ENCODE peak calls at places on chromosomes 6 and 20, in ten cellular contexts. K is left lobe of liver; C is lung microvascular endothelial cell; P is non-pigmented ciliary epithelial cell; I is EH; J is GM13976; R is activated CD4-positive, alpha-beta T cell treated with anti-CD3 and anti-CD28 coated beads, Interleukin-2, amount 50 U/mL, for 48 hours; Z is HuH-7; B is upper lobe of left lung; M is stimulated activated naive B cell treated with anti-CD40 and anti-IgM and Interleukin-4, amounts not matched to agents 10 μg/mL and 1 μg/mL and 100 μg/mL, for 72 hours. Y is an unnamed sample.
A peak's percentile ranks its signal among the peaks of the same experiment; 100 is the strongest.

GRCh38 chr20:49811825-49812462 is 684 bp upstream of the SLC9A8 start:
- DNase-seq in P (no peak), R (no peak), C (no peak), M (no peak), K (no peak), B (no peak), J (no peak), Z (no peak), I (peak; percentile 63), Y (no peak)

GRCh38 chr6:139522471-139523220 is 148.2 kb upstream of the CITED2 start:
- DNase-seq in M (no peak), B (no peak), C (no peak), Z (no peak), K (no peak), I (peak; percentile 60), J (no peak), P (no peak), R (no peak), Y (no peak)

GRCh38 chr6:70849348-70850069 is 107.4 kb downstream of the B3GAT2 start:
- DNase-seq in K (no peak), R (no peak), P (no peak), B (no peak), I (peak; percentile 54), C (no peak), M (no peak), Z (no peak), J (no peak), Y (no peak)

GRCh38 chr6:31727717-31728671 is 1.1 kb downstream of the DDAH2 start:
- DNase-seq in J (no peak), B (no peak), R (no peak), P (no peak), I (peak; percentile 11), M (no peak), Z (no peak), C (no peak), K (no peak), Y (peak; percentile 70)

GRCh38 chr20:50578061-50578777 is 68.0 kb downstream of the PTPN1 start:
- DNase-seq in R (no peak), P (no peak), B (no peak), C (no peak), M (no peak), K (peak; percentile 31), Z (no peak), I (no peak), J (no peak), Y (no peak)

GRCh38 chr6:125794342-125795137 is 3.8 kb downstream of the NCOA7 start:
- DNase-seq in P (no peak), R (no peak), I (peak; percentile 57), K (no peak), C (peak; percentile 71), J (no peak), M (no peak), B (no peak), Z (no peak), Y (no peak)

GRCh38 chr6:137883400-137883888 is 16.4 kb downstream of the TNFAIP3 start:
- DNase-seq in Z (no peak), B (peak; percentile 50), P (no peak), C (peak; percentile 63), J (no peak), K (no peak), R (peak; percentile 45), M (no peak), I (peak; percentile 80), Y (no peak)

GRCh38 chr6:44452725-44453124 is 65.2 kb downstream of the CDC5L start:
- DNase-seq in C (peak; percentile 76), J (no peak), Z (no peak), P (no peak), B (no peak), M (no peak), R (no peak), I (peak; percentile 79), K (no peak), Y (no peak)

GRCh38 chr20:36717657-36718056 is 28.2 kb downstream of the NDRG3 start:
- DNase-seq in B (no peak), P (no peak), R (no peak), K (no peak), Z (no peak), J (no peak), I (peak; percentile 11), C (peak; percentile 35), M (no peak), Y (no peak)

Y was measured in GM12864.